ENCODE peak calls at places on chromosomes 1 and 21, in six cellular contexts. D, T, X, I, B and O are unnamed samples.

GRCh38 chr1:112692681-112693080 is 14.2 kb downstream of the RHOC start:
- DNase-seq in B (no peak), I (no peak), D (no peak), T (no peak), X (no peak), O (no peak)

GRCh38 chr1:71521655-71522264 is 440.9 kb upstream of the ZRANB2 start:
- DNase-seq in X (no peak), D (no peak), B (no peak), I (no peak), T (no peak), O (no peak)

GRCh38 chr1:107344268-107344667 is 203.4 kb downstream of the NTNG1 start:
- DNase-seq in B (no peak), D (no peak), X (no peak), I (no peak), T (no peak), O (no peak)

GRCh38 chr1:232009741-232010140 is 383.2 kb downstream of the DISC1 start:
- DNase-seq in X (no peak), T (no peak), B (no peak), I (no peak), D (no peak), O (no peak)

GRCh38 chr21:19507682-19508260 is 1104.2 kb upstream of the TMPRSS15 start:
- DNase-seq in I (no peak), D (no peak), B (no peak), T (no peak), X (no peak), O (no peak)

GRCh38 chr1:150386546-150387080 is 22.7 kb downstream of the RPRD2 start:
- DNase-seq in T (no peak), D (no peak), I (no peak), X (no peak), B (no peak), O (no peak)

GRCh38 chr1:208053661-208054060 is 142.7 kb upstream of the CD34 start:
- DNase-seq in D (no peak), B (no peak), I (no peak), X (no peak), T (no peak), O (no peak)

GRCh38 chr1:87052400-87052799 is 138.0 kb downstream of the HS2ST1 start:
- DNase-seq in D (no peak), I (no peak), X (no peak), B (no peak), T (no peak), O (no peak)

GRCh38 chr1:24745711-24746582 is 700 bp downstream of the CLIC4 start:
- DNase-seq in D (no peak), I (no peak), X (peak), T (no peak), B (peak), O (no peak)

GRCh38 chr1:56291374-56291841 is 288.0 kb downstream of the PLPP3 start:
- DNase-seq in B (no peak), X (no peak), I (no peak), D (no peak), T (no peak), O (no peak)

GRCh38 chr1:11985851-11986250 is 5.6 kb downstream of the MFN2 start:
- DNase-seq in D (no peak), I (no peak), B (no peak), X (no peak), T (no peak), O (no peak)

GRCh38 chr1:62131093-62131725 is 63.4 kb upstream of the L1TD1 start:
- DNase-seq in I (no peak), D (no peak), T (peak), X (no peak), B (no peak), O (no peak)

GRCh38 chr1:205375816-205376545 is 19.3 kb upstream of the KLHDC8A start:
- DNase-seq in B (no peak), T (no peak), D (no peak), I (no peak), X (no peak), O (no peak)

GRCh38 chr1:181105134-181106021 is 16.9 kb downstream of the IER5 start:
- DNase-seq in D (peak), T (peak), I (peak), B (peak), X (peak), O (peak)

GRCh38 chr1:221693087-221693486 is 48.8 kb downstream of the DUSP10 start:
- DNase-seq in X (no peak), I (no peak), T (no peak), B (no peak), D (no peak), O (no peak)

GRCh38 chr1:20029178-20029912 is 40.6 kb upstream of the PLA2G5 start:
- DNase-seq in X (no peak), D (no peak), B (no peak), I (no peak), T (no peak), O (no peak)

GRCh38 chr1:186957339-186957738 is 128.6 kb downstream of the PLA2G4A start:
- DNase-seq in I (no peak), X (no peak), B (no peak), T (no peak), D (no peak), O (no peak)

GRCh38 chr1:29379438-29380073 is 143.2 kb downstream of the PTPRU start:
- DNase-seq in X (no peak), D (no peak), B (no peak), T (peak), I (no peak), O (no peak)

GRCh38 chr1:116581323-116581885 is 10.6 kb upstream of the CD58 start:
- DNase-seq in D (no peak), X (no peak), I (no peak), T (no peak), B (no peak), O (no peak)

GRCh38 chr1:162629077-162629637 is 3.1 kb upstream of the DDR2 start:
- DNase-seq in I (no peak), B (no peak), X (no peak), T (no peak), D (no peak), O (no peak)